ENCODE peak calls at places on chromosomes 11 and 22, in eight cellular contexts. One of them, this sample, is unnamed.

GRCh38 chr11:35349897-35350296 is 69.5 kb downstream of the SLC1A2 start:
- DNase-seq in BJ: no peak
- DNase-seq in activated T-helper 1 cell treated with anti-CD3 and anti-CD28 coated beads, Interleukin-12 subunit alpha, Interleukin-12 subunit beta, Interleukin-2, Interleukin-4 antibody, amounts not matched to agents 30 ng/mL and 10 ng/mL and 1 ng/mL, durations not matched to agents 14 hours and 24 hours and 36 hours: no peak
- DNase-seq in activated naive CD4-positive, alpha-beta T cell treated with Interleukin-2 at 50 U/mL for 16 hours: no peak
- DNase-seq in HTR-8/SVneo: no peak
- DNase-seq in NCI-H1092: no peak
- DNase-seq in pancreas: no peak
- DNase-seq in fibroblast of the conjunctiva: no peak
- DNase-seq in this sample: no peak

GRCh38 chr11:45270946-45271345 is 15.2 kb downstream of the SYT13 start:
- DNase-seq in BJ: no peak
- DNase-seq in activated T-helper 1 cell treated with anti-CD3 and anti-CD28 coated beads, Interleukin-12 subunit alpha, Interleukin-12 subunit beta, Interleukin-2, Interleukin-4 antibody, amounts not matched to agents 30 ng/mL and 10 ng/mL and 1 ng/mL, durations not matched to agents 14 hours and 24 hours and 36 hours: no peak
- DNase-seq in activated naive CD4-positive, alpha-beta T cell treated with Interleukin-2 at 50 U/mL for 16 hours: no peak
- DNase-seq in HTR-8/SVneo: no peak
- DNase-seq in NCI-H1092: no peak
- DNase-seq in pancreas: no peak
- DNase-seq in fibroblast of the conjunctiva: no peak
- DNase-seq in this sample: no peak

GRCh38 chr22:44671742-44672141 is 30.3 kb upstream of the PRR5 start:
- DNase-seq in BJ: no peak
- DNase-seq in activated T-helper 1 cell treated with anti-CD3 and anti-CD28 coated beads, Interleukin-12 subunit alpha, Interleukin-12 subunit beta, Interleukin-2, Interleukin-4 antibody, amounts not matched to agents 30 ng/mL and 10 ng/mL and 1 ng/mL, durations not matched to agents 14 hours and 24 hours and 36 hours: no peak
- DNase-seq in activated naive CD4-positive, alpha-beta T cell treated with Interleukin-2 at 50 U/mL for 16 hours: no peak
- DNase-seq in HTR-8/SVneo: no peak
- DNase-seq in NCI-H1092: no peak
- DNase-seq in pancreas: no peak
- DNase-seq in fibroblast of the conjunctiva: no peak
- DNase-seq in this sample: no peak

GRCh38 chr11:125566235-125566634 is 3.0 kb upstream of the EI24 start:
- DNase-seq in BJ: no peak
- DNase-seq in activated T-helper 1 cell treated with anti-CD3 and anti-CD28 coated beads, Interleukin-12 subunit alpha, Interleukin-12 subunit beta, Interleukin-2, Interleukin-4 antibody, amounts not matched to agents 30 ng/mL and 10 ng/mL and 1 ng/mL, durations not matched to agents 14 hours and 24 hours and 36 hours: no peak
- DNase-seq in activated naive CD4-positive, alpha-beta T cell treated with Interleukin-2 at 50 U/mL for 16 hours: no peak
- DNase-seq in HTR-8/SVneo: no peak
- DNase-seq in NCI-H1092: no peak
- DNase-seq in pancreas: no peak
- DNase-seq in fibroblast of the conjunctiva: no peak
- DNase-seq in this sample: no peak

GRCh38 chr11:126834149-126834548 is 166.4 kb downstream of the KIRREL3 start:
- DNase-seq in BJ: peak
- DNase-seq in activated T-helper 1 cell treated with anti-CD3 and anti-CD28 coated beads, Interleukin-12 subunit alpha, Interleukin-12 subunit beta, Interleukin-2, Interleukin-4 antibody, amounts not matched to agents 30 ng/mL and 10 ng/mL and 1 ng/mL, durations not matched to agents 14 hours and 24 hours and 36 hours: no peak
- DNase-seq in activated naive CD4-positive, alpha-beta T cell treated with Interleukin-2 at 50 U/mL for 16 hours: no peak
- DNase-seq in HTR-8/SVneo: no peak
- DNase-seq in NCI-H1092: no peak
- DNase-seq in pancreas: no peak
- DNase-seq in fibroblast of the conjunctiva: no peak
- DNase-seq in this sample: no peak

GRCh38 chr11:27178859-27179258 is 138.2 kb downstream of the BBOX1 start:
- DNase-seq in BJ: no peak
- DNase-seq in activated T-helper 1 cell treated with anti-CD3 and anti-CD28 coated beads, Interleukin-12 subunit alpha, Interleukin-12 subunit beta, Interleukin-2, Interleukin-4 antibody, amounts not matched to agents 30 ng/mL and 10 ng/mL and 1 ng/mL, durations not matched to agents 14 hours and 24 hours and 36 hours: no peak
- DNase-seq in activated naive CD4-positive, alpha-beta T cell treated with Interleukin-2 at 50 U/mL for 16 hours: no peak
- DNase-seq in HTR-8/SVneo: no peak
- DNase-seq in NCI-H1092: no peak
- DNase-seq in pancreas: no peak
- DNase-seq in fibroblast of the conjunctiva: no peak
- DNase-seq in this sample: no peak

GRCh38 chr11:73404048-73404447 is 27.8 kb downstream of the RELT start:
- DNase-seq in BJ: no peak
- DNase-seq in activated T-helper 1 cell treated with anti-CD3 and anti-CD28 coated beads, Interleukin-12 subunit alpha, Interleukin-12 subunit beta, Interleukin-2, Interleukin-4 antibody, amounts not matched to agents 30 ng/mL and 10 ng/mL and 1 ng/mL, durations not matched to agents 14 hours and 24 hours and 36 hours: no peak
- DNase-seq in activated naive CD4-positive, alpha-beta T cell treated with Interleukin-2 at 50 U/mL for 16 hours: no peak
- DNase-seq in HTR-8/SVneo: no peak
- DNase-seq in NCI-H1092: peak
- DNase-seq in pancreas: no peak
- DNase-seq in fibroblast of the conjunctiva: no peak
- DNase-seq in this sample: no peak

GRCh38 chr11:129930743-129931142 is 35.4 kb upstream of the NFRKB start:
- DNase-seq in BJ: no peak
- DNase-seq in activated T-helper 1 cell treated with anti-CD3 and anti-CD28 coated beads, Interleukin-12 subunit alpha, Interleukin-12 subunit beta, Interleukin-2, Interleukin-4 antibody, amounts not matched to agents 30 ng/mL and 10 ng/mL and 1 ng/mL, durations not matched to agents 14 hours and 24 hours and 36 hours: no peak
- DNase-seq in activated naive CD4-positive, alpha-beta T cell treated with Interleukin-2 at 50 U/mL for 16 hours: no peak
- DNase-seq in HTR-8/SVneo: no peak
- DNase-seq in NCI-H1092: no peak
- DNase-seq in pancreas: no peak
- DNase-seq in fibroblast of the conjunctiva: no peak
- DNase-seq in this sample: no peak

GRCh38 chr11:16895306-16895705 is 118.9 kb downstream of the PLEKHA7 start:
- DNase-seq in BJ: no peak
- DNase-seq in activated T-helper 1 cell treated with anti-CD3 and anti-CD28 coated beads, Interleukin-12 subunit alpha, Interleukin-12 subunit beta, Interleukin-2, Interleukin-4 antibody, amounts not matched to agents 30 ng/mL and 10 ng/mL and 1 ng/mL, durations not matched to agents 14 hours and 24 hours and 36 hours: no peak
- DNase-seq in activated naive CD4-positive, alpha-beta T cell treated with Interleukin-2 at 50 U/mL for 16 hours: no peak
- DNase-seq in HTR-8/SVneo: no peak
- DNase-seq in NCI-H1092: no peak
- DNase-seq in pancreas: no peak
- DNase-seq in fibroblast of the conjunctiva: no peak
- DNase-seq in this sample: no peak

GRCh38 chr11:65524747-65525658 is at the start of gene SCYL1:
- DNase-seq in BJ: no peak
- DNase-seq in activated T-helper 1 cell treated with anti-CD3 and anti-CD28 coated beads, Interleukin-12 subunit alpha, Interleukin-12 subunit beta, Interleukin-2, Interleukin-4 antibody, amounts not matched to agents 30 ng/mL and 10 ng/mL and 1 ng/mL, durations not matched to agents 14 hours and 24 hours and 36 hours: peak
- DNase-seq in activated naive CD4-positive, alpha-beta T cell treated with Interleukin-2 at 50 U/mL for 16 hours: peak
- DNase-seq in HTR-8/SVneo: peak
- DNase-seq in NCI-H1092: peak
- DNase-seq in pancreas: peak
- DNase-seq in fibroblast of the conjunctiva: no peak
- DNase-seq in this sample: peak

GRCh38 chr11:33258631-33259184 is 1.5 kb downstream of the HIPK3 start:
- DNase-seq in BJ: no peak
- DNase-seq in activated T-helper 1 cell treated with anti-CD3 and anti-CD28 coated beads, Interleukin-12 subunit alpha, Interleukin-12 subunit beta, Interleukin-2, Interleukin-4 antibody, amounts not matched to agents 30 ng/mL and 10 ng/mL and 1 ng/mL, durations not matched to agents 14 hours and 24 hours and 36 hours: peak
- DNase-seq in activated naive CD4-positive, alpha-beta T cell treated with Interleukin-2 at 50 U/mL for 16 hours: no peak
- DNase-seq in HTR-8/SVneo: no peak
- DNase-seq in NCI-H1092: no peak
- DNase-seq in pancreas: no peak
- DNase-seq in fibroblast of the conjunctiva: peak
- DNase-seq in this sample: no peak

GRCh38 chr11:69881467-69882269 is 62.5 kb upstream of the FGF3 start:
- DNase-seq in BJ: no peak
- DNase-seq in activated T-helper 1 cell treated with anti-CD3 and anti-CD28 coated beads, Interleukin-12 subunit alpha, Interleukin-12 subunit beta, Interleukin-2, Interleukin-4 antibody, amounts not matched to agents 30 ng/mL and 10 ng/mL and 1 ng/mL, durations not matched to agents 14 hours and 24 hours and 36 hours: no peak
- DNase-seq in activated naive CD4-positive, alpha-beta T cell treated with Interleukin-2 at 50 U/mL for 16 hours: no peak
- DNase-seq in HTR-8/SVneo: no peak
- DNase-seq in NCI-H1092: no peak
- DNase-seq in pancreas: peak
- DNase-seq in fibroblast of the conjunctiva: no peak
- DNase-seq in this sample: no peak

GRCh38 chr11:77136074-77136473 is 8.0 kb downstream of the MYO7A start:
- DNase-seq in BJ: no peak
- DNase-seq in activated T-helper 1 cell treated with anti-CD3 and anti-CD28 coated beads, Interleukin-12 subunit alpha, Interleukin-12 subunit beta, Interleukin-2, Interleukin-4 antibody, amounts not matched to agents 30 ng/mL and 10 ng/mL and 1 ng/mL, durations not matched to agents 14 hours and 24 hours and 36 hours: no peak
- DNase-seq in activated naive CD4-positive, alpha-beta T cell treated with Interleukin-2 at 50 U/mL for 16 hours: no peak
- DNase-seq in HTR-8/SVneo: peak
- DNase-seq in NCI-H1092: no peak
- DNase-seq in pancreas: no peak
- DNase-seq in fibroblast of the conjunctiva: no peak
- DNase-seq in this sample: no peak

GRCh38 chr11:93942176-93942575 is 79.0 kb upstream of the HEPHL1 start:
- DNase-seq in BJ: no peak
- DNase-seq in activated T-helper 1 cell treated with anti-CD3 and anti-CD28 coated beads, Interleukin-12 subunit alpha, Interleukin-12 subunit beta, Interleukin-2, Interleukin-4 antibody, amounts not matched to agents 30 ng/mL and 10 ng/mL and 1 ng/mL, durations not matched to agents 14 hours and 24 hours and 36 hours: no peak
- DNase-seq in activated naive CD4-positive, alpha-beta T cell treated with Interleukin-2 at 50 U/mL for 16 hours: no peak
- DNase-seq in HTR-8/SVneo: no peak
- DNase-seq in NCI-H1092: no peak
- DNase-seq in pancreas: no peak
- DNase-seq in fibroblast of the conjunctiva: peak
- DNase-seq in this sample: no peak

GRCh38 chr22:30036656-30037055 is 43.6 kb upstream of the HORMAD2 start:
- DNase-seq in BJ: no peak
- DNase-seq in activated T-helper 1 cell treated with anti-CD3 and anti-CD28 coated beads, Interleukin-12 subunit alpha, Interleukin-12 subunit beta, Interleukin-2, Interleukin-4 antibody, amounts not matched to agents 30 ng/mL and 10 ng/mL and 1 ng/mL, durations not matched to agents 14 hours and 24 hours and 36 hours: no peak
- DNase-seq in activated naive CD4-positive, alpha-beta T cell treated with Interleukin-2 at 50 U/mL for 16 hours: no peak
- DNase-seq in HTR-8/SVneo: no peak
- DNase-seq in NCI-H1092: no peak
- DNase-seq in pancreas: no peak
- DNase-seq in fibroblast of the conjunctiva: no peak
- DNase-seq in this sample: no peak